ENCODE peak calls at places on chromosomes 5 and 9, in six cellular contexts. N is midbrain; U is anterior cingulate cortex; M is CD8-positive, alpha-beta T cell; S is stimulated activated CD4-positive, alpha-beta T cell treated with anti-CD3 and anti-CD28 coated beads, Interleukin-15, amount 100 ng/mL, for 24 hours; Q is WTC11. I is an unnamed sample.

GRCh38 chr9:97594414-97594921 is 38.7 kb downstream of the TSTD2 start:
- DNase-seq in S (no peak), M (no peak), Q (no peak), U (no peak), N (no peak), I (no peak)

GRCh38 chr5:31410089-31410488 is 121.8 kb downstream of the DROSHA start:
- DNase-seq in N (peak), Q (no peak), M (no peak), U (no peak), S (no peak), I (no peak)

GRCh38 chr5:36389245-36389644 is 87.5 kb upstream of the RANBP3L start:
- DNase-seq in Q (no peak), M (no peak), N (no peak), S (no peak), U (no peak), I (no peak)

GRCh38 chr9:108212179-108212578 is 643.6 kb downstream of the ACTL7B start:
- DNase-seq in M (no peak), S (no peak), Q (no peak), U (no peak), N (no peak), I (no peak)

GRCh38 chr9:125749951-125750655 is 2.9 kb downstream of the PBX3 start:
- DNase-seq in S (no peak), U (no peak), M (no peak), N (no peak), Q (no peak), I (no peak)

GRCh38 chr5:2021484-2022176 is 138.9 kb upstream of the IRX4 start:
- DNase-seq in N (no peak), Q (no peak), U (no peak), S (no peak), M (no peak), I (no peak)

GRCh38 chr5:57735754-57736153 is 253.1 kb upstream of the ACTBL2 start:
- DNase-seq in Q (no peak), N (no peak), U (no peak), M (no peak), S (no peak), I (no peak)

GRCh38 chr5:140546851-140547507 is 483 bp upstream of the EIF4EBP3 start:
- DNase-seq in U (no peak), M (no peak), Q (no peak), N (no peak), S (no peak), I (no peak)

GRCh38 chr5:88269222-88269771 is 652 bp upstream of the TMEM161B start:
- DNase-seq in N (no peak), M (no peak), U (peak), Q (no peak), S (peak), I (no peak)

GRCh38 chr9:89602978-89603628 is 1.7 kb upstream of the GADD45G start:
- DNase-seq in U (peak), M (peak), N (peak), S (peak), Q (peak), I (peak)

GRCh38 chr5:127919818-127920217 is 163.7 kb upstream of the SLC12A2 start:
- DNase-seq in N (no peak), M (no peak), S (no peak), U (no peak), Q (no peak), I (no peak)

GRCh38 chr9:2872307-2872940 is 28.5 kb upstream of the PUM3 start:
- DNase-seq in Q (no peak), N (peak), S (no peak), M (no peak), U (peak), I (no peak)

GRCh38 chr9:98989036-98990000 is 45.6 kb downstream of the COL15A1 start:
- DNase-seq in Q (no peak), S (no peak), M (no peak), U (no peak), N (no peak), I (no peak)

GRCh38 chr5:56732147-56732546 is 83.2 kb upstream of the MAP3K1 start:
- DNase-seq in S (no peak), U (no peak), M (no peak), Q (no peak), N (no peak), I (no peak)

GRCh38 chr5:64506567-64507321 is 929 bp downstream of the RGS7BP start:
- DNase-seq in N (no peak), M (no peak), U (peak), S (no peak), Q (peak), I (no peak)

GRCh38 chr5:33701251-33701650 is 190.5 kb downstream of the ADAMTS12 start:
- DNase-seq in Q (no peak), N (no peak), U (no peak), M (no peak), S (no peak), I (no peak)

GRCh38 chr5:135056316-135057030 is 22.4 kb upstream of the PITX1 start:
- DNase-seq in U (no peak), Q (no peak), M (no peak), S (no peak), N (no peak), I (no peak)

GRCh38 chr9:115229496-115229895 is 111.5 kb upstream of the TNC start:
- DNase-seq in Q (no peak), S (no peak), M (no peak), N (no peak), U (no peak), I (no peak)

GRCh38 chr5:137622850-137623249 is 113.0 kb downstream of the KLHL3 start:
- DNase-seq in N (peak), S (no peak), M (no peak), Q (no peak), U (peak), I (no peak)

GRCh38 chr5:55672477-55672911 is 39.6 kb downstream of the SLC38A9 start:
- DNase-seq in M (no peak), U (no peak), S (no peak), Q (no peak), N (peak), I (no peak)

GRCh38 chr9:126500600-126501382 is 112.9 kb upstream of the LMX1B start:
- DNase-seq in U (peak), N (peak), M (peak), Q (peak), S (peak), I (peak)

GRCh38 chr9:100028201-100028784 is 70.5 kb downstream of the ERP44 start:
- DNase-seq in Q (peak), S (peak), M (peak), U (peak), N (peak), I (peak)

GRCh38 chr9:97858826-97859225 is 5.8 kb downstream of the FOXE1 start:
- DNase-seq in S (no peak), N (no peak), U (no peak), M (no peak), Q (no peak), I (no peak)

GRCh38 chr9:26983340-26983739 is 22.1 kb downstream of the LRRC19 start:
- DNase-seq in U (no peak), Q (no peak), M (no peak), N (no peak), S (no peak), I (no peak)

GRCh38 chr5:145980257-145980656 is 43.9 kb downstream of the SH3RF2 start:
- DNase-seq in S (no peak), M (no peak), U (no peak), Q (no peak), N (no peak), I (no peak)

GRCh38 chr5:151509231-151509630 is 61.8 kb downstream of the SLC36A1 start:
- DNase-seq in U (no peak), Q (no peak), M (no peak), S (no peak), N (no peak), I (no peak)

GRCh38 chr5:133995903-133996563 is 8.7 kb downstream of the VDAC1 start:
- DNase-seq in M (no peak), U (no peak), Q (no peak), S (no peak), N (no peak), I (no peak)

GRCh38 chr5:160929343-160929742 is 77.3 kb upstream of the ATP10B start:
- DNase-seq in U (no peak), S (no peak), N (no peak), Q (no peak), M (no peak), I (no peak)

GRCh38 chr9:114161518-114161917 is 6.2 kb downstream of the COL27A1 start:
- DNase-seq in U (no peak), Q (no peak), N (no peak), S (no peak), M (no peak), I (no peak)

GRCh38 chr9:104073098-104073769 is 20.9 kb upstream of the SMC2 start:
- DNase-seq in S (no peak), U (no peak), M (no peak), N (no peak), Q (no peak), I (no peak)

GRCh38 chr5:43425965-43426364 is 13.8 kb upstream of the CCL28 start:
- DNase-seq in S (no peak), M (no peak), N (no peak), Q (no peak), U (no peak), I (no peak)

GRCh38 chr5:141192110-141192725 is at the start of gene PCDHB10:
- DNase-seq in Q (peak), U (no peak), N (peak), S (peak), M (no peak), I (no peak)

GRCh38 chr5:1670342-1670741 is 129.3 kb downstream of the MRPL36 start:
- DNase-seq in S (no peak), N (no peak), M (no peak), Q (no peak), U (no peak), I (no peak)

GRCh38 chr5:56447232-56447631 is 214.1 kb upstream of the ANKRD55 start:
- DNase-seq in N (no peak), U (no peak), M (no peak), Q (no peak), S (no peak), I (no peak)

GRCh38 chr5:109852371-109853160 is 162.8 kb downstream of the MAN2A1 start:
- DNase-seq in S (no peak), U (no peak), M (no peak), Q (no peak), N (no peak), I (no peak)

GRCh38 chr5:4584982-4585381 is 555.1 kb upstream of the ADAMTS16 start:
- DNase-seq in M (no peak), N (no peak), Q (no peak), U (peak), S (no peak), I (no peak)

GRCh38 chr9:114958021-114958846 is 27.8 kb upstream of the TNFSF8 start:
- DNase-seq in M (peak), S (peak), Q (no peak), U (no peak), N (peak), I (no peak)

GRCh38 chr9:93672622-93673270 is 96.4 kb downstream of the PHF2 start:
- DNase-seq in Q (peak), N (no peak), S (peak), M (peak), U (no peak), I (no peak)

GRCh38 chr5:134784946-134785620 is 26.5 kb downstream of the DDX46 start:
- DNase-seq in S (no peak), Q (no peak), M (no peak), N (no peak), U (no peak), I (no peak)